ENCODE peak calls at places on chromosomes 12 and 14, in five cellular contexts. G, N, O, W and A are unnamed samples.

GRCh38 chr12:110253176-110253575 is 27.9 kb upstream of the ATP2A2 start:
- DNase-seq in G (peak; percentile 60), O (peak; percentile 26), W (no peak), N (no peak), A (no peak)

GRCh38 chr12:15928345-15928744 is 17.2 kb downstream of the DERA start:
- DNase-seq in W (peak; percentile 96), O (no peak), N (peak; percentile 64), G (no peak), A (no peak)

GRCh38 chr12:119661882-119662281 is 6.1 kb upstream of the PRKAB1 start:
- DNase-seq in W (no peak), O (no peak), N (no peak), G (no peak), A (no peak)

GRCh38 chr14:73153272-73153671 is 17.0 kb downstream of the PSEN1 start:
- DNase-seq in O (no peak), N (no peak), G (no peak), W (peak; percentile 82), A (no peak)

GRCh38 chr12:79433465-79434072 is 257.2 kb downstream of the PAWR start:
- DNase-seq in O (no peak), G (no peak), W (no peak), N (peak; percentile 54), A (no peak)

GRCh38 chr12:81128930-81129554 is 51.2 kb downstream of the ACSS3 start:
- DNase-seq in N (peak; percentile 60), W (peak; percentile 37), O (peak; percentile 49), G (peak; percentile 7), A (peak; percentile 78)

GRCh38 chr12:642633-643477 is 20.4 kb downstream of the NINJ2 start:
- DNase-seq in O (peak; percentile 87), W (peak; percentile 42), G (peak; percentile 85), N (no peak), A (peak; percentile 88)

GRCh38 chr12:65631621-65632111 is 192.6 kb upstream of the HMGA2 start:
- DNase-seq in G (no peak), W (peak; percentile 100), O (no peak), N (peak; percentile 99), A (no peak)

GRCh38 chr12:121005346-121005815 is 10.9 kb downstream of the C12orf43 start:
- DNase-seq in W (no peak), N (peak; percentile 72), O (peak; percentile 92), G (peak; percentile 61), A (peak; percentile 80)

GRCh38 chr14:101956179-101956885 is 8.0 kb upstream of the DYNC1H1 start:
- DNase-seq in G (no peak), W (no peak), O (no peak), N (no peak), A (no peak)

GRCh38 chr12:116370004-116370404 is 92.5 kb upstream of the MED13L start:
- DNase-seq in W (peak; percentile 92), N (no peak), O (no peak), G (no peak), A (no peak)

GRCh38 chr14:54683882-54684794 is 117.2 kb downstream of the SAMD4A start:
- DNase-seq in W (peak; percentile 81), N (peak; percentile 65), G (no peak), O (peak; percentile 79), A (no peak)

GRCh38 chr12:46437411-46437810 is 64.8 kb upstream of the SLC38A2 start:
- DNase-seq in W (no peak), G (no peak), O (no peak), N (no peak), A (no peak)

GRCh38 chr14:102589761-102590290 is 2.6 kb upstream of the RCOR1 start:
- DNase-seq in W (no peak), G (no peak), O (no peak), N (no peak), A (no peak)

GRCh38 chr14:73729556-73730265 is 15.5 kb upstream of the PNMA1 start:
- DNase-seq in O (no peak), G (no peak), W (no peak), N (no peak), A (no peak)

GRCh38 chr14:44971459-44971858 is 9.5 kb downstream of the TOGARAM1 start:
- DNase-seq in G (no peak), O (no peak), W (no peak), N (no peak), A (no peak)

GRCh38 chr14:82003418-82003817 is 469.8 kb upstream of the SEL1L start:
- DNase-seq in N (no peak), O (no peak), W (no peak), G (no peak), A (no peak)

GRCh38 chr12:132899033-132899432 is 11.6 kb upstream of the CHFR start:
- DNase-seq in W (peak; percentile 33), O (no peak), G (no peak), N (peak; percentile 28), A (no peak)

GRCh38 chr12:89414851-89415250 is 62.5 kb upstream of the DUSP6 start:
- DNase-seq in G (no peak), N (peak; percentile 24), W (peak; percentile 66), O (no peak), A (no peak)

GRCh38 chr12:109308534-109309440 is at the start of gene FOXN4:
- DNase-seq in O (peak; percentile 86), G (no peak), N (no peak), W (no peak), A (no peak)

GRCh38 chr12:15608931-15609330 is 180.3 kb downstream of the EPS8 start:
- DNase-seq in N (no peak), W (peak; percentile 20), O (no peak), G (no peak), A (no peak)

GRCh38 chr12:10235761-10236631 is 23.3 kb downstream of the GABARAPL1 start:
- DNase-seq in G (peak; percentile 24), W (no peak), O (no peak), N (peak; percentile 55), A (peak; percentile 73)

GRCh38 chr12:50351120-50352043 is 45.0 kb downstream of the FAM186A start:
- DNase-seq in N (no peak), O (no peak), G (peak; percentile 82), W (no peak), A (peak; percentile 39)

GRCh38 chr12:109741970-109742372 is 28.3 kb downstream of the FAM222A start:
- DNase-seq in G (no peak), N (no peak), O (peak; percentile 23), W (no peak), A (no peak)

GRCh38 chr12:109539508-109539907 is 33.8 kb downstream of the MMAB start:
- DNase-seq in N (peak; percentile 83), O (no peak), G (no peak), W (peak; percentile 32), A (no peak)

GRCh38 chr12:11814362-11814761 is 164.9 kb downstream of the ETV6 start:
- DNase-seq in N (peak; percentile 54), W (peak; percentile 84), G (no peak), O (no peak), A (no peak)

GRCh38 chr12:30391766-30392366 is 303.8 kb downstream of the IPO8 start:
- DNase-seq in O (no peak), G (no peak), N (no peak), W (no peak), A (no peak)

GRCh38 chr12:59383426-59383822 is 212.4 kb upstream of the SLC16A7 start:
- DNase-seq in G (no peak), W (peak; percentile 12), O (no peak), N (no peak), A (no peak)

GRCh38 chr12:127260531-127260930 is 1006.4 kb upstream of the TMEM132C start:
- DNase-seq in G (no peak), W (peak; percentile 71), O (no peak), N (no peak), A (no peak)

GRCh38 chr12:101097829-101098580 is 112.0 kb downstream of the SLC5A8 start:
- DNase-seq in W (no peak), N (no peak), O (no peak), G (no peak), A (no peak)

GRCh38 chr14:22314183-22314820 is 274.7 kb downstream of the DAD1 start:
- DNase-seq in W (peak; percentile 30), O (peak; percentile 36), G (peak; percentile 37), N (peak; percentile 88), A (peak; percentile 91)

GRCh38 chr14:85481471-85481870 is 48.5 kb upstream of the FLRT2 start:
- DNase-seq in O (no peak), G (no peak), N (no peak), W (no peak), A (no peak)

GRCh38 chr14:85479306-85479705 is 50.6 kb upstream of the FLRT2 start:
- DNase-seq in O (no peak), N (no peak), W (no peak), G (no peak), A (no peak)

GRCh38 chr14:85483037-85483436 is 46.9 kb upstream of the FLRT2 start:
- DNase-seq in N (no peak), W (peak; percentile 22), G (no peak), O (no peak), A (no peak)

GRCh38 chr14:85482549-85482948 is 47.4 kb upstream of the FLRT2 start:
- DNase-seq in N (no peak), G (no peak), W (no peak), O (no peak), A (no peak)

GRCh38 chr14:85479771-85480170 is 50.2 kb upstream of the FLRT2 start:
- DNase-seq in N (no peak), O (no peak), G (no peak), W (no peak), A (no peak)
- H3K4me1 ChIP-seq in N (no peaks in the 10 kb centered on the region), O (no peaks in the 10 kb centered on the region), G (no peaks in the 10 kb centered on the region), W (peaks cover 6% of the 10 kb centered on the region), A (no peaks in the 10 kb centered on the region)

GRCh38 chr12:122850048-122850445 is 14.8 kb downstream of the HIP1R start:
- DNase-seq in O (no peak), G (no peak), W (no peak), N (no peak), A (no peak)

GRCh38 chr12:122852336-122853275 is 17.3 kb downstream of the HIP1R start:
- DNase-seq in W (no peak), G (no peak), N (no peak), O (no peak), A (no peak)

GRCh38 chr12:122853582-122854245 is 18.5 kb downstream of the HIP1R start:
- DNase-seq in O (no peak), G (no peak), W (no peak), N (no peak), A (no peak)

GRCh38 chr12:122850695-122851350 is 15.6 kb downstream of the HIP1R start:
- DNase-seq in N (peak; percentile 27), W (peak; percentile 62), O (no peak), G (no peak), A (no peak)

DNA sequence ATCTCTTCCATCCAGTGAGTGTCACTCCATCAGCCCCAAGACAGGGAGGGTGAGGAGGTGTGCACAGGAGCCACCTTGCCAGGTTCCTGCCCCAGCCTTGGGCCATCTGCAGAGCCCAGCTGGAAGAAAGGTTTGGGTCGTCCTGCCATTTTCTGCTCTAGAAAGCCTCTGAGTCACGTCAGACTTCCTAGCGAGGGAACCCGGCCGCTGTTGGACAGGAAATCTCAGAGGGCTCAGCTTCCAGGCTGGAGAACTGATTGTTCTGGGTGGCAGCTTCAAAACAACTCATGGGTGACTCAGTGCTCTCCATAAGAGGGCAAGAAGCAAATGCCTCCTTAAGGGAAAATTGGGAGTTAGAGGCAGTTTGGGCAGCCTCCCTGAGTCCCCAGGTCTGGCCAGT is 16.6 kb downstream of the HIP1R start:
- DNase-seq in W (peak; percentile 78), N (peak; percentile 94), G (no peak), O (no peak), A (no peak)
- H3K4me2 ChIP-seq in W (peak overlapping the region; percentile 48), N (peak overlapping the region; percentile 26), G (no peak overlapping the region), O (no peak overlapping the region), A (no peak overlapping the region)

GRCh38 chr12:20695232-20695631 is at the start of gene SLCO1C1:
- DNase-seq in G (no peak), N (no peak), O (peak; percentile 37), W (no peak), A (no peak)
- H2AFZ ChIP-seq in G (no peak within 1 kb of the TSS), N (no peak within 1 kb of the TSS), O (peak within 1 kb of the TSS; percentile 86), W (peak within 1 kb of the TSS; percentile 64), A (no peak within 1 kb of the TSS)

GRCh38 chr14:88007608-88008007 is 2.7 kb downstream of the GPR65 start:
- DNase-seq in G (no peak), N (no peak), W (no peak), O (no peak), A (no peak)
- H3K4me1 ChIP-seq in G (no peaks in the 10 kb centered on the region), N (no peaks in the 10 kb centered on the region), W (no peaks in the 10 kb centered on the region), O (no peaks in the 10 kb centered on the region), A (peaks cover 28% of the 10 kb centered on the region)